ENCODE peak calls at places on chromosomes 2 and 18, in five cellular contexts. I is SK-N-SH, T is GM12878, J is HepG2, V is K562. Z is an unnamed sample.

GRCh38 chr18:30684825-30685481 is 357.6 kb downstream of the DSC3 start:
- DNase-seq in T (no peak), J (no peak), I (no peak), V (no peak), Z (no peak)

GRCh38 chr2:191696001-191696400 is 18.1 kb downstream of the NABP1 start:
- DNase-seq in J (no peak), V (no peak), T (no peak), I (no peak), Z (no peak)

GRCh38 chr18:51429644-51430043 is 232.2 kb upstream of the MEX3C start:
- DNase-seq in V (no peak), J (no peak), I (no peak), T (no peak), Z (no peak)

GRCh38 chr2:241959751-241960269 is 90.3 kb downstream of the RTP5 start:
- DNase-seq in V (no peak), J (no peak), I (no peak), T (no peak), Z (no peak)

GRCh38 chr18:48566588-48566987 is 27.8 kb downstream of the CTIF start:
- DNase-seq in I (no peak), J (no peak), T (no peak), V (peak), Z (no peak)

GRCh38 chr2:151056870-151057269 is 204.8 kb downstream of the RBM43 start:
- DNase-seq in T (no peak), J (no peak), I (no peak), V (no peak), Z (no peak)

GRCh38 chr2:101752708-101753107 is 55.2 kb downstream of the MAP4K4 start:
- DNase-seq in T (no peak), J (no peak), I (no peak), V (no peak), Z (no peak)

GRCh38 chr2:19195681-19196080 is 162.7 kb downstream of the OSR1 start:
- DNase-seq in J (no peak), T (no peak), V (no peak), I (no peak), Z (no peak)

GRCh38 chr2:240245706-240246105 is 105.2 kb upstream of the OTOS start:
- DNase-seq in J (no peak), V (no peak), I (no peak), T (no peak), Z (no peak)

GRCh38 chr18:79542876-79543750 is 136.5 kb upstream of the CTDP1 start:
- DNase-seq in V (no peak), I (no peak), T (no peak), J (no peak), Z (no peak)

GRCh38 chr2:28716265-28716865 is 35.3 kb upstream of the PPP1CB start:
- DNase-seq in J (peak), I (peak), T (peak), V (no peak), Z (peak)

GRCh38 chr18:53567935-53568574 is 656.4 kb downstream of the MBD2 start:
- DNase-seq in V (peak), I (peak), J (peak), T (no peak), Z (peak)

GRCh38 chr18:51622676-51623075 is 425.2 kb upstream of the MEX3C start:
- DNase-seq in I (no peak), J (no peak), T (no peak), V (no peak), Z (no peak)

GRCh38 chr2:9332136-9332852 is 91.0 kb downstream of the ITGB1BP1 start:
- DNase-seq in J (no peak), V (no peak), I (no peak), T (no peak), Z (no peak)

GRCh38 chr2:158676696-158677095 is 118.4 kb upstream of the DAPL1 start:
- DNase-seq in I (no peak), T (no peak), J (no peak), V (no peak), Z (no peak)

GRCh38 chr2:59585657-59586056 is 967.8 kb downstream of the BCL11A start:
- DNase-seq in I (peak), V (no peak), J (no peak), T (no peak), Z (no peak)

GRCh38 chr18:48750485-48751175 is 200.1 kb downstream of the SMAD7 start:
- DNase-seq in I (no peak), V (no peak), J (no peak), T (no peak), Z (no peak)

GRCh38 chr2:182404102-182404501 is 22.7 kb downstream of the PDE1A start:
- DNase-seq in I (no peak), T (no peak), V (no peak), J (no peak), Z (no peak)

GRCh38 chr2:232525796-232526195 is at the start of gene CHRND:
- DNase-seq in J (peak), I (peak), V (no peak), T (no peak), Z (no peak)

GRCh38 chr2:43051316-43051715 is 175.1 kb downstream of the ZFP36L2 start:
- DNase-seq in I (no peak), V (no peak), J (no peak), T (no peak), Z (peak)

GRCh38 chr2:10004836-10005235 is 38.5 kb upstream of the KLF11 start:
- DNase-seq in T (no peak), J (no peak), V (no peak), I (no peak), Z (no peak)

GRCh38 chr2:17574406-17575073 is 34.0 kb downstream of the VSNL1 start:
- DNase-seq in V (no peak), T (no peak), I (no peak), J (no peak), Z (no peak)

GRCh38 chr2:17573806-17574175 is 33.3 kb downstream of the VSNL1 start:
- DNase-seq in J (no peak), I (no peak), T (no peak), V (no peak), Z (no peak)

GRCh38 chr2:17573085-17573805 is 32.7 kb downstream of the VSNL1 start:
- DNase-seq in I (peak), V (no peak), J (peak), T (no peak), Z (no peak)

GRCh38 chr2:17576802-17577201 is 36.3 kb downstream of the VSNL1 start:
- DNase-seq in J (peak), V (no peak), T (no peak), I (no peak), Z (no peak)

DNA sequence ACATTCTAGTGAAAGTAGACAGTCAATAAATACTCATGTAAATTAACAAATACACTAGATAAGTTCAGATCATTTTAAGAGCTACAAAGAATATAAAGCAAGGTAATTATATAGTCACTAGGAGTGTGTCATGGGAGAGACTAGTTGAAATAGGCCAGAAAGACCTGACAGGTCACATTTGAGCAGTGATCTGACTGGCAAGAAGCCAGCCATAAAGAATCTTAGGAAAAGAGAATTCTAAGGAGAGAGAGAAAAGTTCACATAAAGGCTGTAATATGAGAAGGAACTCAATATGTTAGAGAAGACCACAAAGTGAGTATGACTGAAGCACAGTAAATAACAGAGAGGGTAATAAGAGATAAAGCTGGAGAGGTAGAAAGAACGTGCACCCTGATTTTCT is 31.2 kb downstream of the VSNL1 start:
- DNase-seq in I (no peak), J (no peak), V (no peak), T (no peak), Z (no peak)
- TF ChIP-seq CHD2 in I (no peak), J (no peak), V (no peak), T (no peak), Z (no peak)

GRCh38 chr2:223934870-223935269 is 10.3 kb downstream of the WDFY1 start:
- DNase-seq in I (no peak), J (no peak), T (no peak), V (no peak), Z (no peak)

GRCh38 chr2:223929575-223930001 is 15.5 kb downstream of the WDFY1 start:
- DNase-seq in I (no peak), J (peak), T (no peak), V (no peak), Z (no peak)

GRCh38 chr2:223928113-223929006 is 16.8 kb downstream of the WDFY1 start:
- DNase-seq in J (no peak), T (no peak), I (no peak), V (no peak), Z (no peak)

GRCh38 chr2:223933098-223933800 is 11.9 kb downstream of the WDFY1 start:
- DNase-seq in V (no peak), T (no peak), I (peak), J (peak), Z (no peak)

GRCh38 chr2:223930002-223930976 is 14.8 kb downstream of the WDFY1 start:
- DNase-seq in T (no peak), I (peak), J (peak), V (peak), Z (no peak)
- TF ChIP-seq REST in T (no peak), I (no peak), J (no peak), V (no peak), Z (no peak)

GRCh38 chr18:23982154-23983071 is 32.1 kb upstream of the TTC39C start:
- DNase-seq in T (no peak), V (no peak), J (no peak), I (peak), Z (peak)
- TF ChIP-seq CHD2 in T (no peak), V (no peak), J (no peak), I (no peak), Z (no peak)

GRCh38 chr2:65354773-65355172 is 77.6 kb downstream of the SPRED2 start:
- DNase-seq in T (no peak), V (no peak), J (no peak), I (no peak), Z (no peak)
- TF ChIP-seq REST in T (no peak), V (no peak), J (no peak), I (no peak), Z (no peak)

GRCh38 chr18:61322265-61322873 is 10.9 kb upstream of the CDH20 start:
- DNase-seq in I (peak), T (no peak), J (peak), V (peak), Z (peak)
- TF ChIP-seq CHD2 in I (no peak), T (no peak), J (no peak), V (no peak), Z (no peak)

DNA sequence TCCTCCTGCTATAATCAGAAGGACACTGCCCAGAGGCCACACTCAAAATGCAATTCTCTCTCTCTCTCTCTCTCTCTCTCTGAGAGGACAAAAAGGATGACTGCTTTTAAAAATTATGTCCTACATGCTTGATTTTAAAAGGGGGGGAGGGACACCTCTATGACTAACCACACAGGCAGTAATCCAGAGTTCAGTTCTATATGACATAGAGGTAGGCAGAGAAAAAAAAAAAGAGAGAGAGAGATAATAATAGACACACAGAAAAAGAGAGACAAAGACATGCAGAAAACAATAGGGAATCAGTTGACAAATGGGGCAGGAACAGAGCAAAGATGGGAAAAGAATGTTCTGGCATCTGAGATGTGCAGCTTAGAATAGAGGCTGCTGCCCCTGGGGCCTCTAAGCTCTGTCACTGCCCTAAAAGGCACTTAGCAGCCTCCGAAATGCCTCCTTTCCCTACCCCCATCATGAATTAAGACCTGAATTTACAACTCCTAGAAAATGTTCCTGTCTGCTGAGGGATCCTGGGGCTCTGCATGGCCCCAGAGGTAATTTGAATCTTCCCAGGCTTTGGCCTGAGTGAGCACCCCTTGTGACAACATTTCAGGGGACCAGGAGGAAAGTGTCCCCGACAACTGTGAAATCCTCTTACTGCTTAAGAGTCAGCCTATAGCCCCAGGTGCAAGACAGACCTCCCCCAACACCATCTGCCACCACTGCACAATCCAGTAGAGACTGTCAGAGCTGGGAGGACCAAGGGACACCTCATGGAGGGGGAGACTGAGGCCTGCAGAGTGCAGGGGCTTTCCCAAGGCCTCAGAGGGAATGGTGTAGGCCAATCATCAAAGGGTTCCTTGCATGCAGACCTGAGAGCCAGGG is 24.7 kb downstream of the MRPL35 start:
- DNase-seq in T (no peak), V (no peak), J (no peak), I (no peak), Z (no peak)
- TF ChIP-seq REST in T (no peak), V (no peak), J (no peak), I (no peak), Z (no peak)

DNA sequence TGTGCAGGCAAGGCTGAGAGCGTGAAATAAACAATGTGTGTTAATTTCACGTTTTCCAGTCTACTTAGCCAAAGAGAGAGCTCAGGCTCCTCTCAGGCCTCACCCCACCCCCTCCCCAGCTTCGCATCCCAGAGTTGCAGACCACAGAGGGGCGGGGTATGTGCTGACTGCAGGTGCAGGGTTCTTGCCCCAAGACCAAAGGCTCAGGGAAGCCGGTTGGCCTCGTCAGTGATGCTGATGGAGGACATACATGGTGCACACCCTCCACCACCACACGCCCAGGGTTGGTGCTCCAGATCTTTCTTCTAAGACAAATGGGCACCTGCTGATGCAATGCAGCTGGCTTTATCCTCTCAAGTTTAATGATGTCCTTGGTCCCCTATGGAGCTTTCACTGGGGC is 302.5 kb upstream of the SLC14A2 start:
- DNase-seq in J (no peak), T (no peak), V (no peak), I (no peak), Z (no peak)
- TF ChIP-seq CHD2 in J (no peak), T (no peak), V (no peak), I (no peak), Z (no peak)

DNA sequence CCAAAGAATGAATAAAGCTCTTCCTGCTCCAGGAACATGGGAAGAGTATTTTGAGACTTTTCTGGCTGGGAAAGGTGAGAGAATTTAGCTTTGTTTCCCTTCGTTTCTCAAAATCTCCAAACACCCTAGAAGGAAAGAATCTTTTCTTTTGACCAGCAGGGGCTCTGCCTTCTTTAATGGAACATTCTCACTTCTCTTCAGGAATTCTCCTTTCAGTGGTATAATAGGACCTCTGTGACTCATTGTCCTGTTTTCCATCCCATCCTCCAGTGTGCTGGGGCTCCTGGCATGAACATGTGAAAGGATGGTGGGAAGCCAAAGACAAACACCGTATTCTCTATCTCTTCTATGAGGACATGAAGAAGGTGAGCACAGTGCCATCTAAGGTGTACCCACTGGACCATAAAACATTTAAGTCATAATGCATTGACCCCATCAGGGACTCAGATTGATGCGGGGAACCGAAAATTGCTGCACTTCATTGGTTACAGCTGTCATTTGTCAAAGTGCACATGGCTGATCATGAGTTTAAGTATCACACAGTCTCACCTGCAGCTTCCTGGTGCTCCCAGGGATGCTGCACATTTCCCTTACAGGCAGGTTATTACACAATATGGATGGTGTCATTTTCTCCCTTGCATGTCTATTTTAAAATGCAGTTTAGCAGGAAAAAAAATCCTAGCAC is 5.5 kb downstream of the SULT1C4 start:
- DNase-seq in J (peak), T (no peak), I (no peak), V (no peak), Z (no peak)
- TF ChIP-seq REST in J (no peak), T (no peak), I (no peak), V (no peak), Z (no peak)

GRCh38 chr18:37577051-37577611 is 11.5 kb upstream of the CELF4 start:
- DNase-seq in J (no peak), T (no peak), I (no peak), V (no peak), Z (no peak)

GRCh38 chr18:37578182-37578678 is 12.6 kb upstream of the CELF4 start:
- DNase-seq in I (no peak), T (no peak), V (no peak), J (no peak), Z (no peak)

GRCh38 chr18:37582306-37582705 is 16.7 kb upstream of the CELF4 start:
- DNase-seq in V (no peak), J (no peak), I (no peak), T (no peak), Z (no peak)

GRCh38 chr18:37575646-37576045 is 10.0 kb upstream of the CELF4 start:
- DNase-seq in T (no peak), J (no peak), I (no peak), V (no peak), Z (no peak)

GRCh38 chr18:37578886-37579513 is 13.4 kb upstream of the CELF4 start:
- DNase-seq in J (peak), V (peak), T (no peak), I (peak), Z (peak)
- TF ChIP-seq CHD2 in J (no peak), V (no peak), T (no peak), I (no peak), Z (no peak)

GRCh38 chr2:201856561-201856960 is 50.2 kb downstream of the CDK15 start:
- DNase-seq in I (no peak), T (no peak), V (no peak), J (no peak), Z (no peak)

GRCh38 chr2:201852878-201853415 is 46.6 kb downstream of the CDK15 start:
- DNase-seq in T (no peak), I (no peak), J (peak), V (no peak), Z (peak)

GRCh38 chr2:201855356-201855755 is 49.0 kb downstream of the CDK15 start:
- DNase-seq in T (no peak), V (no peak), J (no peak), I (no peak), Z (no peak)

GRCh38 chr2:201854221-201854801 is 48.0 kb downstream of the CDK15 start:
- DNase-seq in V (no peak), T (no peak), J (no peak), I (no peak), Z (no peak)

GRCh38 chr2:201854841-201855240 is 48.5 kb downstream of the CDK15 start:
- DNase-seq in I (no peak), V (no peak), J (no peak), T (no peak), Z (no peak)
- TF ChIP-seq REST in I (no peak), V (no peak), J (no peak), T (no peak), Z (no peak)